ENCODE peak calls at places on chromosomes 13 and 19, in five cellular contexts. One of them, this sample, is unnamed.

GRCh38 chr13:30766234-30766633 is 30.9 kb downstream of the ALOX5AP start:
- DNase-seq in stimulated activated CD4-positive, alpha-beta T cell treated with anti-CD3 and anti-CD28 coated beads, Interleukin-4, amount 100 ng/mL, for 48 hours: no peak
- DNase-seq in activated T-cell treated with anti-CD3 and anti-CD28 coated beads for 4 hours: no peak
- DNase-seq in ecto neural progenitor cell: no peak
- DNase-seq in body of pancreas: no peak
- DNase-seq in this sample: no peak

GRCh38 chr13:100045355-100045754 is 43.5 kb upstream of the PCCA start:
- DNase-seq in stimulated activated CD4-positive, alpha-beta T cell treated with anti-CD3 and anti-CD28 coated beads, Interleukin-4, amount 100 ng/mL, for 48 hours: no peak
- DNase-seq in activated T-cell treated with anti-CD3 and anti-CD28 coated beads for 4 hours: no peak
- DNase-seq in ecto neural progenitor cell: no peak
- DNase-seq in body of pancreas: no peak
- DNase-seq in this sample: no peak

GRCh38 chr19:54523403-54523802 is 20.8 kb downstream of the LAIR2 start:
- DNase-seq in stimulated activated CD4-positive, alpha-beta T cell treated with anti-CD3 and anti-CD28 coated beads, Interleukin-4, amount 100 ng/mL, for 48 hours: peak
- DNase-seq in activated T-cell treated with anti-CD3 and anti-CD28 coated beads for 4 hours: peak
- DNase-seq in ecto neural progenitor cell: no peak
- DNase-seq in body of pancreas: no peak
- DNase-seq in this sample: no peak

GRCh38 chr13:39641645-39642044 is 13.8 kb upstream of the COG6 start:
- DNase-seq in stimulated activated CD4-positive, alpha-beta T cell treated with anti-CD3 and anti-CD28 coated beads, Interleukin-4, amount 100 ng/mL, for 48 hours: no peak
- DNase-seq in activated T-cell treated with anti-CD3 and anti-CD28 coated beads for 4 hours: no peak
- DNase-seq in ecto neural progenitor cell: no peak
- DNase-seq in body of pancreas: no peak
- DNase-seq in this sample: no peak

GRCh38 chr13:44218501-44219240 is 155.0 kb upstream of the SERP2 start:
- DNase-seq in stimulated activated CD4-positive, alpha-beta T cell treated with anti-CD3 and anti-CD28 coated beads, Interleukin-4, amount 100 ng/mL, for 48 hours: no peak
- DNase-seq in activated T-cell treated with anti-CD3 and anti-CD28 coated beads for 4 hours: no peak
- DNase-seq in ecto neural progenitor cell: no peak
- DNase-seq in body of pancreas: peak
- DNase-seq in this sample: no peak

GRCh38 chr13:30774214-30774730 is 38.9 kb downstream of the ALOX5AP start:
- DNase-seq in stimulated activated CD4-positive, alpha-beta T cell treated with anti-CD3 and anti-CD28 coated beads, Interleukin-4, amount 100 ng/mL, for 48 hours: no peak
- DNase-seq in activated T-cell treated with anti-CD3 and anti-CD28 coated beads for 4 hours: no peak
- DNase-seq in ecto neural progenitor cell: no peak
- DNase-seq in body of pancreas: no peak
- DNase-seq in this sample: peak

GRCh38 chr13:56009418-56009817 is 1131.3 kb upstream of the PRR20A start:
- DNase-seq in stimulated activated CD4-positive, alpha-beta T cell treated with anti-CD3 and anti-CD28 coated beads, Interleukin-4, amount 100 ng/mL, for 48 hours: no peak
- DNase-seq in activated T-cell treated with anti-CD3 and anti-CD28 coated beads for 4 hours: no peak
- DNase-seq in ecto neural progenitor cell: no peak
- DNase-seq in body of pancreas: no peak
- DNase-seq in this sample: no peak

GRCh38 chr13:72170571-72170970 is 303.6 kb upstream of the DACH1 start:
- DNase-seq in stimulated activated CD4-positive, alpha-beta T cell treated with anti-CD3 and anti-CD28 coated beads, Interleukin-4, amount 100 ng/mL, for 48 hours: no peak
- DNase-seq in activated T-cell treated with anti-CD3 and anti-CD28 coated beads for 4 hours: no peak
- DNase-seq in ecto neural progenitor cell: no peak
- DNase-seq in body of pancreas: no peak
- DNase-seq in this sample: no peak

GRCh38 chr19:6710273-6711077 is 10.0 kb downstream of the C3 start:
- DNase-seq in stimulated activated CD4-positive, alpha-beta T cell treated with anti-CD3 and anti-CD28 coated beads, Interleukin-4, amount 100 ng/mL, for 48 hours: no peak
- DNase-seq in activated T-cell treated with anti-CD3 and anti-CD28 coated beads for 4 hours: no peak
- DNase-seq in ecto neural progenitor cell: no peak
- DNase-seq in body of pancreas: no peak
- DNase-seq in this sample: no peak

GRCh38 chr19:34193439-34193838 is 21.1 kb downstream of the LSM14A start:
- DNase-seq in stimulated activated CD4-positive, alpha-beta T cell treated with anti-CD3 and anti-CD28 coated beads, Interleukin-4, amount 100 ng/mL, for 48 hours: no peak
- DNase-seq in activated T-cell treated with anti-CD3 and anti-CD28 coated beads for 4 hours: no peak
- DNase-seq in ecto neural progenitor cell: no peak
- DNase-seq in body of pancreas: no peak
- DNase-seq in this sample: no peak

GRCh38 chr19:42280761-42281174 is 11.7 kb downstream of the CIC start:
- DNase-seq in stimulated activated CD4-positive, alpha-beta T cell treated with anti-CD3 and anti-CD28 coated beads, Interleukin-4, amount 100 ng/mL, for 48 hours: no peak
- DNase-seq in activated T-cell treated with anti-CD3 and anti-CD28 coated beads for 4 hours: no peak
- DNase-seq in ecto neural progenitor cell: no peak
- DNase-seq in body of pancreas: no peak
- DNase-seq in this sample: peak

GRCh38 chr13:110445183-110445582 is 116.3 kb downstream of the RAB20 start:
- DNase-seq in stimulated activated CD4-positive, alpha-beta T cell treated with anti-CD3 and anti-CD28 coated beads, Interleukin-4, amount 100 ng/mL, for 48 hours: no peak
- DNase-seq in activated T-cell treated with anti-CD3 and anti-CD28 coated beads for 4 hours: no peak
- DNase-seq in ecto neural progenitor cell: no peak
- DNase-seq in body of pancreas: no peak
- DNase-seq in this sample: no peak

GRCh38 chr19:8307965-8308866 is at the start of gene CD320:
- DNase-seq in stimulated activated CD4-positive, alpha-beta T cell treated with anti-CD3 and anti-CD28 coated beads, Interleukin-4, amount 100 ng/mL, for 48 hours: peak
- DNase-seq in activated T-cell treated with anti-CD3 and anti-CD28 coated beads for 4 hours: peak
- DNase-seq in ecto neural progenitor cell: peak
- DNase-seq in body of pancreas: peak
- DNase-seq in this sample: peak

GRCh38 chr19:55369651-55370304 is 485 bp downstream of the IL11 start:
- DNase-seq in stimulated activated CD4-positive, alpha-beta T cell treated with anti-CD3 and anti-CD28 coated beads, Interleukin-4, amount 100 ng/mL, for 48 hours: no peak
- DNase-seq in activated T-cell treated with anti-CD3 and anti-CD28 coated beads for 4 hours: no peak
- DNase-seq in ecto neural progenitor cell: peak
- DNase-seq in body of pancreas: no peak
- DNase-seq in this sample: peak

GRCh38 chr13:94329754-94330551 is 149.5 kb downstream of the DCT start:
- DNase-seq in stimulated activated CD4-positive, alpha-beta T cell treated with anti-CD3 and anti-CD28 coated beads, Interleukin-4, amount 100 ng/mL, for 48 hours: no peak
- DNase-seq in activated T-cell treated with anti-CD3 and anti-CD28 coated beads for 4 hours: no peak
- DNase-seq in ecto neural progenitor cell: no peak
- DNase-seq in body of pancreas: peak
- DNase-seq in this sample: no peak

GRCh38 chr19:21581646-21582045 is 76.2 kb downstream of the ZNF429 start:
- DNase-seq in stimulated activated CD4-positive, alpha-beta T cell treated with anti-CD3 and anti-CD28 coated beads, Interleukin-4, amount 100 ng/mL, for 48 hours: no peak
- DNase-seq in activated T-cell treated with anti-CD3 and anti-CD28 coated beads for 4 hours: no peak
- DNase-seq in ecto neural progenitor cell: no peak
- DNase-seq in body of pancreas: peak
- DNase-seq in this sample: no peak

GRCh38 chr13:104694397-104694796 is 1628.2 kb upstream of the SLC10A2 start:
- DNase-seq in stimulated activated CD4-positive, alpha-beta T cell treated with anti-CD3 and anti-CD28 coated beads, Interleukin-4, amount 100 ng/mL, for 48 hours: no peak
- DNase-seq in activated T-cell treated with anti-CD3 and anti-CD28 coated beads for 4 hours: no peak
- DNase-seq in ecto neural progenitor cell: no peak
- DNase-seq in body of pancreas: no peak
- DNase-seq in this sample: no peak

GRCh38 chr19:55441319-55441691 is 1.8 kb downstream of the SHISA7 start:
- DNase-seq in stimulated activated CD4-positive, alpha-beta T cell treated with anti-CD3 and anti-CD28 coated beads, Interleukin-4, amount 100 ng/mL, for 48 hours: no peak
- DNase-seq in activated T-cell treated with anti-CD3 and anti-CD28 coated beads for 4 hours: no peak
- DNase-seq in ecto neural progenitor cell: no peak
- DNase-seq in body of pancreas: no peak
- DNase-seq in this sample: no peak

GRCh38 chr19:10112037-10112751 is 701 bp downstream of the P2RY11 start:
- DNase-seq in stimulated activated CD4-positive, alpha-beta T cell treated with anti-CD3 and anti-CD28 coated beads, Interleukin-4, amount 100 ng/mL, for 48 hours: no peak
- DNase-seq in activated T-cell treated with anti-CD3 and anti-CD28 coated beads for 4 hours: no peak
- DNase-seq in ecto neural progenitor cell: no peak
- DNase-seq in body of pancreas: no peak
- DNase-seq in this sample: peak

GRCh38 chr19:10730932-10731331 is 13.1 kb downstream of the DNM2 start:
- DNase-seq in stimulated activated CD4-positive, alpha-beta T cell treated with anti-CD3 and anti-CD28 coated beads, Interleukin-4, amount 100 ng/mL, for 48 hours: no peak
- DNase-seq in activated T-cell treated with anti-CD3 and anti-CD28 coated beads for 4 hours: no peak
- DNase-seq in ecto neural progenitor cell: no peak
- DNase-seq in body of pancreas: no peak
- DNase-seq in this sample: no peak

GRCh38 chr13:37495046-37495445 is 103.5 kb downstream of the POSTN start:
- DNase-seq in stimulated activated CD4-positive, alpha-beta T cell treated with anti-CD3 and anti-CD28 coated beads, Interleukin-4, amount 100 ng/mL, for 48 hours: no peak
- DNase-seq in activated T-cell treated with anti-CD3 and anti-CD28 coated beads for 4 hours: no peak
- DNase-seq in ecto neural progenitor cell: no peak
- DNase-seq in body of pancreas: no peak
- DNase-seq in this sample: no peak

GRCh38 chr19:19746286-19747213 is 13.6 kb upstream of the ZNF14 start:
- DNase-seq in stimulated activated CD4-positive, alpha-beta T cell treated with anti-CD3 and anti-CD28 coated beads, Interleukin-4, amount 100 ng/mL, for 48 hours: no peak
- DNase-seq in activated T-cell treated with anti-CD3 and anti-CD28 coated beads for 4 hours: no peak
- DNase-seq in ecto neural progenitor cell: peak
- DNase-seq in body of pancreas: no peak
- DNase-seq in this sample: no peak

GRCh38 chr19:5563008-5563431 is 4.7 kb downstream of the TINCR start:
- DNase-seq in stimulated activated CD4-positive, alpha-beta T cell treated with anti-CD3 and anti-CD28 coated beads, Interleukin-4, amount 100 ng/mL, for 48 hours: no peak
- DNase-seq in activated T-cell treated with anti-CD3 and anti-CD28 coated beads for 4 hours: no peak
- DNase-seq in ecto neural progenitor cell: no peak
- DNase-seq in body of pancreas: no peak
- DNase-seq in this sample: no peak

GRCh38 chr13:20828540-20829364 is 55.0 kb upstream of the EEF1AKMT1 start:
- DNase-seq in stimulated activated CD4-positive, alpha-beta T cell treated with anti-CD3 and anti-CD28 coated beads, Interleukin-4, amount 100 ng/mL, for 48 hours: no peak
- DNase-seq in activated T-cell treated with anti-CD3 and anti-CD28 coated beads for 4 hours: peak
- DNase-seq in ecto neural progenitor cell: no peak
- DNase-seq in body of pancreas: peak
- DNase-seq in this sample: no peak

GRCh38 chr13:93320942-93321341 is 94.3 kb downstream of the GPC6 start:
- DNase-seq in stimulated activated CD4-positive, alpha-beta T cell treated with anti-CD3 and anti-CD28 coated beads, Interleukin-4, amount 100 ng/mL, for 48 hours: no peak
- DNase-seq in activated T-cell treated with anti-CD3 and anti-CD28 coated beads for 4 hours: no peak
- DNase-seq in ecto neural progenitor cell: no peak
- DNase-seq in body of pancreas: no peak
- DNase-seq in this sample: no peak

GRCh38 chr19:49150944-49151243 is 4.3 kb downstream of the HRC start:
- DNase-seq in stimulated activated CD4-positive, alpha-beta T cell treated with anti-CD3 and anti-CD28 coated beads, Interleukin-4, amount 100 ng/mL, for 48 hours: no peak
- DNase-seq in activated T-cell treated with anti-CD3 and anti-CD28 coated beads for 4 hours: no peak
- DNase-seq in ecto neural progenitor cell: no peak
- DNase-seq in body of pancreas: no peak
- DNase-seq in this sample: no peak